ENCODE peak calls at places on chromosomes 11 and 22, in five cellular contexts. Y is SK-N-SH, G is HepG2, O is GM12878, C is K562. Q is an unnamed sample.

GRCh38 chr22:20061481-20061861 is 18.6 kb upstream of the DGCR8 start:
- DNase-seq in Y (no peak), C (no peak), G (no peak), O (no peak), Q (no peak)

GRCh38 chr22:47069270-47069669 is 306.8 kb downstream of the TBC1D22A start:
- DNase-seq in C (no peak), G (no peak), Y (no peak), O (no peak), Q (no peak)

GRCh38 chr22:48334971-48335370 is 1492.7 kb downstream of the BRD1 start:
- DNase-seq in O (no peak), Y (no peak), C (no peak), G (no peak), Q (no peak)

GRCh38 chr22:44206696-44207095 is 26.0 kb downstream of the PARVG start:
- DNase-seq in C (no peak), O (no peak), Y (peak; percentile 13), G (no peak), Q (no peak)

GRCh38 chr22:46852771-46853170 is 90.3 kb downstream of the TBC1D22A start:
- DNase-seq in C (no peak), Y (no peak), O (no peak), G (no peak), Q (no peak)

GRCh38 chr11:10844816-10845215 is 13.0 kb downstream of the ZBED5 start:
- DNase-seq in C (no peak), O (no peak), Y (no peak), G (no peak), Q (no peak)

GRCh38 chr11:46902694-46903093 is 15.7 kb downstream of the LRP4 start:
- DNase-seq in Y (no peak), G (no peak), O (no peak), C (no peak), Q (no peak)

GRCh38 chr11:1204381-1205101 is 18.3 kb upstream of the MUC5B start:
- DNase-seq in O (no peak), G (no peak), C (no peak), Y (peak; percentile 17), Q (no peak)

GRCh38 chr11:12435264-12435663 is 57.9 kb downstream of the PARVA start:
- DNase-seq in O (no peak), G (no peak), Y (no peak), C (no peak), Q (no peak)

GRCh38 chr11:67504023-67504949 is 877 bp downstream of the PITPNM1 start:
- DNase-seq in C (peak; percentile 67), Y (peak; percentile 88), O (no peak), G (no peak), Q (no peak)

GRCh38 chr11:3122775-3123201 is 42.3 kb downstream of the OSBPL5 start:
- DNase-seq in G (no peak), O (no peak), C (no peak), Y (peak; percentile 30), Q (no peak)

GRCh38 chr11:33634291-33634834 is 66.3 kb downstream of the C11orf91 start:
- DNase-seq in C (no peak), Y (no peak), G (no peak), O (no peak), Q (no peak)

GRCh38 chr22:22591348-22592299 is 32.6 kb upstream of the PRAME start:
- DNase-seq in C (no peak), Y (no peak), G (no peak), O (no peak), Q (no peak)

GRCh38 chr11:5366856-5367255 is 15.5 kb downstream of the OR51B6 start:
- DNase-seq in Y (no peak), G (no peak), C (no peak), O (no peak), Q (no peak)

GRCh38 chr22:32202539-32203180 is 2.2 kb downstream of the RFPL2 start:
- DNase-seq in G (peak; percentile 68), O (no peak), C (peak; percentile 22), Y (peak; percentile 78), Q (peak; percentile 43)

GRCh38 chr11:28922351-28922981 is 814.3 kb downstream of the METTL15 start:
- DNase-seq in C (no peak), G (no peak), O (no peak), Y (no peak), Q (no peak)

GRCh38 chr22:29117799-29118477 is 45.1 kb downstream of the KREMEN1 start:
- DNase-seq in Y (no peak), O (no peak), G (peak; percentile 54), C (no peak), Q (peak; percentile 69)

GRCh38 chr11:134001101-134001500 is 44.3 kb upstream of the IGSF9B start:
- DNase-seq in Y (no peak), C (no peak), G (no peak), O (no peak), Q (no peak)

GRCh38 chr11:8030526-8031247 is 43.5 kb downstream of the EIF3F start:
- DNase-seq in O (no peak), G (no peak), Y (no peak), C (no peak), Q (no peak)

GRCh38 chr11:36296925-36297604 is 977 bp downstream of the PRR5L start:
- DNase-seq in O (no peak), C (no peak), G (no peak), Y (no peak), Q (peak; percentile 71)

GRCh38 chr11:48012051-48012391 is 31.7 kb downstream of the PTPRJ start:
- DNase-seq in Y (no peak), G (no peak), C (no peak), O (no peak), Q (no peak)

GRCh38 chr11:61309739-61310138 is 14.6 kb upstream of the VWCE start:
- DNase-seq in C (no peak), G (no peak), O (no peak), Y (no peak), Q (no peak)

GRCh38 chr11:37544491-37544890 is 946.5 kb upstream of the RAG2 start:
- DNase-seq in O (no peak), G (no peak), Y (no peak), C (no peak), Q (no peak)
- TF ChIP-seq GABPA in O (no peak), G (no peak), Y (no peak), C (no peak), Q (no peak)

DNA sequence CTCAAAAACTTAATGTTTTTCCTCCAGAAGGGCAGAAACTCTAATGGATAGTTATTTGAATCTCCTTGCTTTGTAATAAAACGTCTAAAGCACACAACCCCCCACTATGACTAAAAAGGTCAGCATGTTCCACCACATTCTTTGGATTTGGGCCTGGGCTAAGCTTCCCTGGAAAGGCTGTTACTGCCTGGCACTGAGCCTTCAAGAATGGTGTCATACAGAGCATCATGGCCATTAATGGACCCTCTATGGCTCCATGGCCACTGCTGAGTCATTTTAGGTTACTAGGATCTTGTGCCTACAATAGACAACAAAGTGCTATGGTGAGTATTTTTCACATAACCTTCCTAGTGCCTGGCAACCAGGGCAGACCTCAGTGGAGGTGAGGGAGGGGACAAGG is 242.6 kb upstream of the FAT3 start:
- DNase-seq in C (no peak), Y (no peak), O (no peak), G (no peak), Q (no peak)
- TF ChIP-seq POLR2AphosphoS5 in C (no peak), Y (peak; percentile 32), O (no peak), G (no peak), Q (no peak)

GRCh38 chr11:120078397-120078796 is 59.5 kb downstream of the TRIM29 start:
- DNase-seq in Y (no peak), O (no peak), C (no peak), G (no peak), Q (no peak)

DNA sequence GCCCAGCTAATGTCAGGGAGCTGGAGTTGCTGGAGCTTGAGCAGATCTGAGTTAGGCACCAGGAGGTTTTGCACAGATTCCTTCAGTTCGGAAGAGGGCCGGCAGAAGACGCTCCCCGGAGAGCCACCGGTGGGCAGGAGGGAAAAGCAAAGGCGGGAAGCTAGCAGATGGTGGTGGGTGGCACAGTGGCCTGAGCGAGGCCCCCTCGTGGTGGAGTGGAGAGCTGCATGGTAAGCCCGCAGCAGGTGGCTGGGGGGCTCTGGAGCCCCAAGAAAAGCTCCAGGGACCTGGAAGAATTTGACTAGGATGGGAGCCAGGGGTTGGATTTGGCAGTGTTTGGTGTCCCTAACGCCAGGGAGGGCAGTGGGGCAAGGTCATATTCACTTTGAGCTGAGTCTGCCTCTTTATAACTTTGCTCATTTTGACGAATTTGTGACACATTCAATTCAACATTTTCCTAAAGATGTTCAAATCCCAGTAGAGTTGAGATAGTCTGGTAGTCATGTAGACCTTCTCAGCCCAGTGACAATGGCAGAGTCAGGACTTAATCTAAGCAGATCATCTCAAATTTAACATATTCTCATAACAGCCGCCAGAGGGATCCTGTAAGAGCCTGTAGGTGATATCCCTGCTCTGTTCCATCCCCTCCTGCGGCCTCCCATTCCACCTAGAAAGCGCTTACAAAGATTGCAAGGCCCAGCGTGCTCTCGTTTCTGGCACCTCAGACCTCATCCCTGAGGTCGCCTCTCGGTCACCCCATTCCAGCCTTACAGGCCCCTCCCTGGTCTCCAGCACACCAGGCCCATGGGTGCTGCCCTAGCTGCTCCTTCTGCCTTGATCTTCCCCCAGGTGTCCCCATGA is 57.9 kb downstream of the TRIM29 start:
- DNase-seq in O (no peak), C (peak; percentile 21), Y (no peak), G (peak; percentile 34), Q (no peak)
- TF ChIP-seq GABPA in O (no peak), C (no peak), Y (no peak), G (no peak), Q (no peak)

DNA sequence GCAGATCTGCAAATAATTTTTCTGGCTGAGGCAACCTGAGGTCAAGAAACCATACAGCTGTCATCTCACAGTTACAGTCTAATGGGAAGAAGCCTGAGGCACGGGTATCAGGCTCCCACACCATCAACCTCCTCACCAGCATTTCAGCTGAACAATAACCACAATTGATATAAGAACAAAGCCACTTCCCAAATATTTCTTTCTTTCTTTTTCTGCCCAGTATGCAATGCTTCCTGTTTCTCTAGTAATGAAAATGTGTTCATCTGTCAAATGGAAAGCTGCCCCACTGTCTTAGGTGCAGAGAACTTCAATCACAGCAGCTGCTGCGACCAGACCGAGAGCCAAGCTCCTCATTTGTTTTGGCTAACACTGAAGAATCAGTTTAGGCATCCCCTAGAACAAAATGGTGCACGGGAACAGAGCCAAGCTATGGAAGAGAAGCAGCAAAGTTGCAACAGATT is 108.4 kb downstream of the BLID start:
- DNase-seq in O (no peak), G (no peak), Y (no peak), C (no peak), Q (no peak)
- TF ChIP-seq POLR2AphosphoS5 in O (no peak), G (no peak), Y (no peak), C (no peak), Q (no peak)

DNA sequence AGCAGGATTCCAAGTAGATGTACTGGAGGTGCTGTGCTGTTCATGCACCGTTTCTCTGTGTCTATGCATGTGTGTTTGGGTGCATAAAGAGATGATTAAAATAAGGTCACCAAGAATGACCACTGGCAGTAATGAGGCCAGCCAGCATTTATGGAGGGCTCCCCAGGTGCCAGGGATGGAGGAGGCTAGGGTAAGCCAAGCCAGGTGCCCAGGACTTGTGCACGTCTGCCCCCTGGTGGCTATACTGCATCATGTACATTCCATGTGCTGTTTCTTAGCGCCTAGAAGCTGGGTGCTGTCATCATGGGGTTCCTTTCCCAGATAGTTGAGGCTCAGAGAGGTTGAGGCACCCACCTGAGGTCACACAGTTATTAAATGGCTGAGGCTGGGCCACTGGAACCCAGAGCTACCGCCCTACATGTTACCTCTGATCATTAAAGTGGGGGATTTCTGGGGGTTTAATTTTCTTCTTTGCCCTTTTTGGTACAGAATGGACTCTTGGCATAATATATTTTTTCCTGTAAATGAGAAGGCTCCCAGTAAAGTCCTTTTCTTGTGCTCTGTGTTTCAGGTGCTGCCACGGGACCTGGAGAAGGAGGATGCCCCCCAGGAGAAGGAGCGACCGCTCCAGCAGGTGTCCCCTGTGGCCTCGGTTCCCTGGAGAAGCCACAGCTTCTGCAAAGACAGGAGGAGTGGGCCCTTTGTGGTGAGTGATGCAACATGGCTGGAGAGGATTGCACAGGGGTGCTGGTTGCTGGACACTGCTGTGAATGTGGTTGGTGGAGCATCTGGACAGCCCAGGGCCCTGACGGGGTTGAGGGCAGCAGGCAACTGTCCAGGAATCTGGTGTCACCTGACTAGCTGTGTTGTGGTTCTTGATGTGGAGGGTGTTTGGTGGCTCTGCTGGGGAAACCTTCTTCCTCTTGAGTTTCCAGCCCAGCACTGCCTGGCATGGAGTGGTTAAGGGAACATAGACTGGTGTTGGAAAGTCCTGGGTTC is 96.4 kb downstream of the KIAA1671 start:
- DNase-seq in G (peak; percentile 62), Y (peak; percentile 84), O (no peak), C (peak; percentile 62), Q (peak; percentile 26)
- TF ChIP-seq GABPA in G (no peak), Y (no peak), O (no peak), C (no peak), Q (no peak)

Q was measured in HL-60.